ENCODE peak calls at places on chromosomes 3 and 15, in ten cellular contexts. M, W, T, B, E, Z, H, L, S and N are unnamed samples.

GRCh38 chr3:126540946-126541627 is 17.1 kb downstream of the CHST13 start:
- DNase-seq in M (no peak), W (no peak), T (peak), B (no peak), E (no peak), Z (no peak), H (no peak), L (no peak), S (no peak), N (no peak)

GRCh38 chr3:164332856-164333802 is 745.2 kb downstream of the SI start:
- DNase-seq in M (peak), W (no peak), T (no peak), B (no peak), E (no peak), Z (no peak), H (no peak), L (peak), S (no peak), N (peak)

GRCh38 chr3:173892547-173892946 is 495.0 kb downstream of the NLGN1 start:
- DNase-seq in M (no peak), W (no peak), T (no peak), B (no peak), E (no peak), Z (no peak), H (no peak), L (no peak), S (no peak), N (no peak)

GRCh38 chr3:72887723-72888545 is at the start of gene GXYLT2:
- DNase-seq in M (peak), W (no peak), T (peak), B (peak), E (no peak), Z (no peak), H (peak), L (peak), S (no peak), N (peak)

GRCh38 chr3:185711255-185711870 is 113.5 kb downstream of the IGF2BP2 start:
- DNase-seq in M (no peak), W (no peak), T (no peak), B (no peak), E (no peak), Z (no peak), H (no peak), L (peak), S (no peak), N (peak)

GRCh38 chr3:15512173-15512572 is 9.3 kb downstream of the COLQ start:
- DNase-seq in M (peak), W (no peak), T (no peak), B (peak), E (no peak), Z (no peak), H (peak), L (peak), S (no peak), N (no peak)

GRCh38 chr3:169494982-169495381 is 168.5 kb downstream of the MECOM start:
- DNase-seq in M (peak), W (no peak), T (no peak), B (no peak), E (no peak), Z (no peak), H (no peak), L (no peak), S (no peak), N (no peak)

GRCh38 chr3:151504606-151505005 is 43.7 kb upstream of the IGSF10 start:
- DNase-seq in M (no peak), W (no peak), T (no peak), B (no peak), E (no peak), Z (no peak), H (no peak), L (no peak), S (no peak), N (no peak)

GRCh38 chr3:58955308-58955707 is 94.5 kb downstream of the CFAP20DC start:
- DNase-seq in M (peak), W (no peak), T (no peak), B (no peak), E (no peak), Z (no peak), H (no peak), L (no peak), S (no peak), N (no peak)

GRCh38 chr15:69046781-69047180 is 32.3 kb downstream of the NOX5 start:
- DNase-seq in M (no peak), W (no peak), T (no peak), B (no peak), E (no peak), Z (no peak), H (no peak), L (no peak), S (no peak), N (no peak)